ENCODE peak calls at places on chromosomes 4 and X, in ten cellular contexts. E is right lobe of liver, X is HepG2, Z is uterus, N is A549, W is heart left ventricle, Q is ovary, Y is breast epithelium, S is body of pancreas, U is transverse colon. P is an unnamed sample.

GRCh38 chr4:163391756-163392155 is 48.1 kb downstream of the NPY5R start:
- DNase-seq in E (no peak), X (no peak), Z (no peak), N (no peak), W (no peak), Q (no peak), Y (no peak), S (no peak), U (no peak), P (no peak)

GRCh38 chrX:135086197-135086854 is 34.0 kb downstream of the ETDB start:
- DNase-seq in E (no peak), X (peak; percentile 39), Z (peak; percentile 38), N (peak; percentile 66), W (no peak), Q (no peak), Y (no peak), S (peak; percentile 54), U (peak; percentile 22), P (no peak)

GRCh38 chrX:87878926-87879325 is 361.3 kb downstream of the KLHL4 start:
- DNase-seq in E (no peak), X (no peak), Z (no peak), N (no peak), W (no peak), Q (no peak), Y (no peak), S (no peak), U (no peak), P (no peak)

GRCh38 chr4:60133414-60133813 is 1066.7 kb upstream of the ADGRL3 start:
- DNase-seq in E (no peak), X (no peak), Z (no peak), N (no peak), W (no peak), Q (no peak), Y (no peak), S (no peak), U (no peak), P (no peak)

GRCh38 chrX:7446815-7447214 is 298.9 kb upstream of the PUDP start:
- DNase-seq in E (no peak), X (no peak), Z (no peak), N (no peak), W (no peak), Q (no peak), Y (no peak), S (no peak), U (no peak), P (no peak)

GRCh38 chr4:155854597-155855226 is 11.4 kb downstream of the ASIC5 start:
- DNase-seq in E (no peak), X (no peak), Z (no peak), N (peak; percentile 64), W (no peak), Q (no peak), Y (no peak), S (no peak), U (no peak), P (no peak)

GRCh38 chrX:102858826-102859627 is 78.0 kb upstream of the RAB40AL start:
- DNase-seq in E (no peak), X (no peak), Z (no peak), N (no peak), W (no peak), Q (no peak), Y (no peak), S (no peak), U (no peak), P (no peak)

GRCh38 chrX:107272431-107272921 is 66.1 kb downstream of the DNAAF6 start:
- DNase-seq in E (no peak), X (no peak), Z (no peak), N (peak; percentile 64), W (no peak), Q (peak; percentile 33), Y (no peak), S (peak; percentile 13), U (no peak), P (no peak)

GRCh38 chr4:2257361-2258001 is 4.4 kb downstream of the MXD4 start:
- DNase-seq in E (peak; percentile 44), X (no peak), Z (peak; percentile 27), N (no peak), W (peak; percentile 17), Q (peak; percentile 54), Y (no peak), S (peak; percentile 13), U (peak; percentile 8), P (peak; percentile 89)

GRCh38 chr4:2256781-2257191 is 5.1 kb downstream of the MXD4 start:
- DNase-seq in E (peak; percentile 54), X (no peak), Z (peak; percentile 70), N (no peak), W (peak; percentile 46), Q (peak; percentile 69), Y (peak; percentile 49), S (peak; percentile 53), U (peak; percentile 19), P (no peak)

GRCh38 chr4:2254665-2255500 is 7.0 kb downstream of the MXD4 start:
- DNase-seq in E (peak; percentile 43), X (no peak), Z (peak; percentile 13), N (no peak), W (no peak), Q (no peak), Y (no peak), S (no peak), U (no peak), P (peak; percentile 83)

GRCh38 chr4:2255501-2256155 is 6.3 kb downstream of the MXD4 start:
- DNase-seq in E (peak; percentile 51), X (no peak), Z (peak; percentile 59), N (no peak), W (peak; percentile 39), Q (peak; percentile 81), Y (peak; percentile 58), S (peak; percentile 43), U (peak; percentile 10), P (no peak)

DNA sequence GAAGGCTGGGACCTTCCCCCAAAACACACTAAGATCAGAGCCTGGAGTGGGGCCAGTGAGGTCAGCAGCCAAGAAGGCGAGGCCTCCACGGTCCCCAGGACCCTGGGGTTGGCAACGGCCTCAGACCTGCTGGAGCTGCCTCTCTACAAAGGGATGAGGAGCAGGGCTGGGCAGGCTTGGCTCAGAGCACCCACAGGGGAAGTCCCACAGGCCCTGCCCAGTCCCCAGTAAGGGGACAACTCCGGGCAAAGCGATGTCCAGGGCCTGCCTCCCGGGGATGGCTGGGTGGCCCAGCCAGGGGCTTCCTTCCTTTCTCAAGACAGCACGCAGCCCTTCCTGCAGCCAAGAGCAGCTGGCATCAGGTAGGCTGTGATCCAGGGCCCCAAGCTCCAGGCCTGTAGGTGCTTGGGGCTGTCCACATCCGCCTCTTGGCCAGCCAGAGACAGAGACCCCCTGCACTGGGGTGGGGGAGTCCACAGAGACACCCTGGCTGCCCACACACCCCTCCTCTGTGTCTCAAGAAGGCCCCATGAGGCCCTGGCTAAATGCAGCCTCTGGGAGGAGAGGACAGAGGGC is 5.7 kb downstream of the MXD4 start:
- DNase-seq in E (peak; percentile 53), X (no peak), Z (peak; percentile 43), N (no peak), W (peak; percentile 40), Q (peak; percentile 71), Y (peak; percentile 54), S (peak; percentile 52), U (peak; percentile 6), P (peak; percentile 83)
- H3K4me1 ChIP-seq in E (peaks cover 26% of the 10 kb centered on the region), X (peaks cover 17% of the 10 kb centered on the region), Z (peaks cover 9% of the 10 kb centered on the region), N (peaks cover 6% of the 10 kb centered on the region), W (peaks cover 21% of the 10 kb centered on the region), Q (peaks cover 21% of the 10 kb centered on the region), Y (peaks cover 29% of the 10 kb centered on the region), S (peaks cover 62% of the 10 kb centered on the region), U (peaks cover 56% of the 10 kb centered on the region), P (peaks cover 77% of the 10 kb centered on the region)

GRCh38 chr4:80201326-80202151 is 4.2 kb downstream of the PRDM8 start:
- DNase-seq in E (peak; percentile 60), X (no peak), Z (peak; percentile 70), N (no peak), W (peak; percentile 60), Q (peak; percentile 79), Y (no peak), S (peak; percentile 37), U (peak; percentile 45), P (no peak)

GRCh38 chr4:80199947-80200346 is 2.6 kb downstream of the PRDM8 start:
- DNase-seq in E (no peak), X (no peak), Z (no peak), N (no peak), W (no peak), Q (no peak), Y (no peak), S (no peak), U (no peak), P (no peak)

GRCh38 chr4:80204433-80204832 is 7.1 kb downstream of the PRDM8 start:
- DNase-seq in E (no peak), X (no peak), Z (no peak), N (no peak), W (no peak), Q (no peak), Y (no peak), S (no peak), U (no peak), P (no peak)

GRCh38 chr4:80202190-80202711 is 4.9 kb downstream of the PRDM8 start:
- DNase-seq in E (peak; percentile 87), X (no peak), Z (peak; percentile 85), N (peak; percentile 61), W (peak; percentile 86), Q (peak; percentile 94), Y (no peak), S (peak; percentile 80), U (peak; percentile 89), P (no peak)

DNA sequence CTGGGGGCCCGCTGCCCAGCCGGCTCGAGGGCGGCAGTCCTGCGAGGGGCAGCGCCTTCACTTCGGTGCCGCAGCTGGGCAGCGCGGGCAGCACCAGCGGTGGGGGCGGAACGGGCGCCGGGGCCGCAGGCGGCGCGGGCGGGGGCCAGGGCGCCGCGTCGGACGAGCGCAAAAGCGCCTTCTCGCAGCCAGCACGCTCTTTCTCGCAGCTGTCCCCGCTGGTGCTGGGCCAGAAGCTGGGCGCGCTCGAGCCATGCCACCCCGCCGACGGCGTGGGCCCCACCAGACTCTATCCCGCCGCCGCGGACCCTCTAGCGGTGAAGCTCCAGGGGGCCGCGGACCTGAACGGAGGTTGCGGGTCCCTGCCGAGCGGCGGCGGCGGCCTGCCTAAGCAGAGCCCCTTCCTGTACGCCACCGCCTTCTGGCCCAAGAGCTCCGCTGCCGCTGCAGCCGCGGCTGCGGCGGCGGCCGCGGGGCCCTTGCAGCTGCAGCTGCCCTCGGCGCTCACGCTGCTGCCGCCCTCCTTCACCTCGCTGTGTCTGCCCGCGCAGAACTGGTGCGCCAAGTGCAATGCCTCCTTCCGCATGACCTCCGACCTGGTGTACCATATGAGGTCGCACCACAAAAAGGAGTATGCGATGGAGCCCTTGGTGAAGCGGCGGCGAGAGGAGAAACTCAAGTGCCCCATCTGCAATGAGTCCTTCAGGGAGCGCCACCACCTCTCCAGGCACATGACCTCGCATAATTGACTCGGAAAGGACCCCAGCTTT is 5.7 kb downstream of the PRDM8 start:
- DNase-seq in E (peak; percentile 56), X (no peak), Z (no peak), N (peak; percentile 10), W (no peak), Q (peak; percentile 69), Y (no peak), S (no peak), U (peak; percentile 53), P (no peak)
- TF ChIP-seq POLR2A in E (no peak), X (no peak), Z (no peak), N (no peak), W (no peak), Q (no peak), Y (no peak), S (no peak), U (no peak), P (no peak)

DNA sequence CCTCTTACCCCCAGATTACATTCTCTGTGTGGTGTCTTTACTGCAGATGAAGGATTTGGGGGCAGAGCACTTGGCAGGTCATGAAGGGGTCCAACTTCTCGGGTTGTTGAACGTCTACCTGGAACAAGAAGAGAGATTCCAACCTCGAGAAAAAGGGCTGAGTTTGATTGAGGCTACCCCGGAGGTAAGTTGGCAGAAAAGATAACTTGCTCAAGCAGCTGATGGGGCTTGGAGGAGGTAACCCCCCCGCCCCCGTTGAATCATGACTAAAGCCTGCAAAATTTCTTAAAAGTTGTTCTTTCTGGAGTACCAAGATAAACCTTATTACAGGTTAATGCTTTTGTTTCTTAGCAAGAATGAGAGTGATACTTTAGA is 1.5 kb downstream of the CCNG2 start:
- DNase-seq in E (no peak), X (no peak), Z (peak; percentile 46), N (no peak), W (no peak), Q (peak; percentile 37), Y (no peak), S (no peak), U (no peak), P (no peak)
- H3K27ac ChIP-seq in E (peak overlapping the region; percentile 95), X (peak overlapping the region; percentile 93), Z (peak overlapping the region; percentile 94), N (peak overlapping the region; percentile 99), W (peak overlapping the region; percentile 80), Q (peak overlapping the region; percentile 95), Y (peak overlapping the region; percentile 97), S (peak overlapping the region; percentile 75), U (peak overlapping the region; percentile 99), P (peak overlapping the region; percentile 96)

GRCh38 chr4:147821555-147821954 is 89.7 kb downstream of the ARHGAP10 start:
- DNase-seq in E (no peak), X (no peak), Z (no peak), N (no peak), W (no peak), Q (no peak), Y (no peak), S (no peak), U (no peak), P (no peak)
- H3K4me1 ChIP-seq in E (peaks cover 12% of the 10 kb centered on the region), X (no peaks in the 10 kb centered on the region), Z (peaks cover 21% of the 10 kb centered on the region), N (peaks cover 6% of the 10 kb centered on the region), W (peaks cover 11% of the 10 kb centered on the region), Q (peaks cover 24% of the 10 kb centered on the region), Y (peaks cover 4% of the 10 kb centered on the region), S (peaks cover 52% of the 10 kb centered on the region), U (peaks cover 18% of the 10 kb centered on the region), P (peaks cover 55% of the 10 kb centered on the region)